ENCODE peak calls at places on chromosomes 3 and 15, in seven cellular contexts. One of them, this sample, is unnamed.

GRCh38 chr3:30308131-30308530 is 298.3 kb upstream of the TGFBR2 start:
- DNase-seq in endodermal cell: no peak
- DNase-seq in psoas muscle: no peak
- DNase-seq in sigmoid colon: no peak
- DNase-seq in heart left ventricle: no peak
- DNase-seq in uterus: no peak
- DNase-seq in A549: no peak
- DNase-seq in this sample: no peak

GRCh38 chr3:189355481-189356201 is 183.9 kb downstream of the TPRG1 start:
- DNase-seq in endodermal cell: peak
- DNase-seq in psoas muscle: no peak
- DNase-seq in sigmoid colon: no peak
- DNase-seq in heart left ventricle: no peak
- DNase-seq in uterus: no peak
- DNase-seq in A549: peak
- DNase-seq in this sample: peak

GRCh38 chr15:69903476-69904295 is 194.0 kb downstream of the TLE3 start:
- DNase-seq in endodermal cell: no peak
- DNase-seq in psoas muscle: no peak
- DNase-seq in sigmoid colon: no peak
- DNase-seq in heart left ventricle: no peak
- DNase-seq in uterus: no peak
- DNase-seq in A549: no peak
- DNase-seq in this sample: no peak

GRCh38 chr3:68771683-68772082 is 160.7 kb downstream of the TAFA4 start:
- DNase-seq in endodermal cell: no peak
- DNase-seq in psoas muscle: no peak
- DNase-seq in sigmoid colon: no peak
- DNase-seq in heart left ventricle: no peak
- DNase-seq in uterus: no peak
- DNase-seq in A549: no peak
- DNase-seq in this sample: no peak

GRCh38 chr15:89910891-89911626 is 1.7 kb downstream of the ARPIN start:
- DNase-seq in endodermal cell: no peak
- DNase-seq in psoas muscle: no peak
- DNase-seq in sigmoid colon: no peak
- DNase-seq in heart left ventricle: no peak
- DNase-seq in uterus: no peak
- DNase-seq in A549: no peak
- DNase-seq in this sample: peak

GRCh38 chr3:192869131-192870027 is 48.3 kb downstream of the MB21D2 start:
- DNase-seq in endodermal cell: no peak
- DNase-seq in psoas muscle: peak
- DNase-seq in sigmoid colon: peak
- DNase-seq in heart left ventricle: peak
- DNase-seq in uterus: peak
- DNase-seq in A549: no peak
- DNase-seq in this sample: no peak

GRCh38 chr15:37485056-37485455 is 384.7 kb upstream of the MEIS2 start:
- DNase-seq in endodermal cell: no peak
- DNase-seq in psoas muscle: no peak
- DNase-seq in sigmoid colon: no peak
- DNase-seq in heart left ventricle: no peak
- DNase-seq in uterus: no peak
- DNase-seq in A549: no peak
- DNase-seq in this sample: no peak

GRCh38 chr3:8658326-8659212 is 14.0 kb upstream of the SSUH2 start:
- DNase-seq in endodermal cell: peak
- DNase-seq in psoas muscle: peak
- DNase-seq in sigmoid colon: no peak
- DNase-seq in heart left ventricle: peak
- DNase-seq in uterus: peak
- DNase-seq in A549: peak
- DNase-seq in this sample: peak

GRCh38 chr15:100902436-100903190 is 16.5 kb upstream of the LRRK1 start:
- DNase-seq in endodermal cell: peak
- DNase-seq in psoas muscle: peak
- DNase-seq in sigmoid colon: peak
- DNase-seq in heart left ventricle: peak
- DNase-seq in uterus: peak
- DNase-seq in A549: no peak
- DNase-seq in this sample: peak

GRCh38 chr15:53808058-53808703 is 48.7 kb upstream of the WDR72 start:
- DNase-seq in endodermal cell: no peak
- DNase-seq in psoas muscle: no peak
- DNase-seq in sigmoid colon: no peak
- DNase-seq in heart left ventricle: no peak
- DNase-seq in uterus: no peak
- DNase-seq in A549: no peak
- DNase-seq in this sample: no peak

GRCh38 chr3:141294848-141295247 is 63.2 kb downstream of the PXYLP1 start:
- DNase-seq in endodermal cell: no peak
- DNase-seq in psoas muscle: no peak
- DNase-seq in sigmoid colon: no peak
- DNase-seq in heart left ventricle: no peak
- DNase-seq in uterus: no peak
- DNase-seq in A549: peak
- DNase-seq in this sample: no peak

GRCh38 chr15:40323239-40323952 is at the start of gene INAFM2:
- DNase-seq in endodermal cell: peak
- DNase-seq in psoas muscle: peak
- DNase-seq in sigmoid colon: peak
- DNase-seq in heart left ventricle: peak
- DNase-seq in uterus: peak
- DNase-seq in A549: peak
- DNase-seq in this sample: peak

GRCh38 chr3:9966841-9967240 is 14.6 kb upstream of the PRRT3 start:
- DNase-seq in endodermal cell: no peak
- DNase-seq in psoas muscle: no peak
- DNase-seq in sigmoid colon: no peak
- DNase-seq in heart left ventricle: no peak
- DNase-seq in uterus: no peak
- DNase-seq in A549: no peak
- DNase-seq in this sample: no peak

GRCh38 chr3:95705786-95706418 is 1108.5 kb upstream of the EPHA6 start:
- DNase-seq in endodermal cell: no peak
- DNase-seq in psoas muscle: no peak
- DNase-seq in sigmoid colon: no peak
- DNase-seq in heart left ventricle: no peak
- DNase-seq in uterus: no peak
- DNase-seq in A549: peak
- DNase-seq in this sample: no peak

GRCh38 chr3:176931991-176932390 is 265.3 kb downstream of the TBL1XR1 start:
- DNase-seq in endodermal cell: no peak
- DNase-seq in psoas muscle: no peak
- DNase-seq in sigmoid colon: no peak
- DNase-seq in heart left ventricle: no peak
- DNase-seq in uterus: no peak
- DNase-seq in A549: no peak
- DNase-seq in this sample: no peak

GRCh38 chr3:46422617-46423016 is 15.6 kb downstream of the CCRL2 start:
- DNase-seq in endodermal cell: no peak
- DNase-seq in psoas muscle: no peak
- DNase-seq in sigmoid colon: no peak
- DNase-seq in heart left ventricle: no peak
- DNase-seq in uterus: no peak
- DNase-seq in A549: no peak
- DNase-seq in this sample: peak

GRCh38 chr3:112143251-112143650 is 10.2 kb upstream of the GCSAM start:
- DNase-seq in endodermal cell: no peak
- DNase-seq in psoas muscle: no peak
- DNase-seq in sigmoid colon: no peak
- DNase-seq in heart left ventricle: no peak
- DNase-seq in uterus: no peak
- DNase-seq in A549: no peak
- DNase-seq in this sample: no peak

GRCh38 chr3:186888569-186888968 is 41.8 kb upstream of the ST6GAL1 start:
- DNase-seq in endodermal cell: no peak
- DNase-seq in psoas muscle: no peak
- DNase-seq in sigmoid colon: no peak
- DNase-seq in heart left ventricle: peak
- DNase-seq in uterus: no peak
- DNase-seq in A549: no peak
- DNase-seq in this sample: no peak

GRCh38 chr3:15215996-15216395 is 9.9 kb downstream of the CAPN7 start:
- DNase-seq in endodermal cell: no peak
- DNase-seq in psoas muscle: no peak
- DNase-seq in sigmoid colon: no peak
- DNase-seq in heart left ventricle: no peak
- DNase-seq in uterus: no peak
- DNase-seq in A549: no peak
- DNase-seq in this sample: no peak

GRCh38 chr15:58066042-58066867 is 744 bp upstream of the ALDH1A2 start:
- DNase-seq in endodermal cell: peak
- DNase-seq in psoas muscle: peak
- DNase-seq in sigmoid colon: peak
- DNase-seq in heart left ventricle: peak
- DNase-seq in uterus: peak
- DNase-seq in A549: peak
- DNase-seq in this sample: peak

GRCh38 chr3:71087109-71088018 is 496.2 kb downstream of the FOXP1 start:
- DNase-seq in endodermal cell: no peak
- DNase-seq in psoas muscle: no peak
- DNase-seq in sigmoid colon: no peak
- DNase-seq in heart left ventricle: no peak
- DNase-seq in uterus: no peak
- DNase-seq in A549: peak
- DNase-seq in this sample: no peak

GRCh38 chr3:87788516-87788915 is 270.3 kb downstream of the CGGBP1 start:
- DNase-seq in endodermal cell: no peak
- DNase-seq in psoas muscle: no peak
- DNase-seq in sigmoid colon: no peak
- DNase-seq in heart left ventricle: no peak
- DNase-seq in uterus: no peak
- DNase-seq in A549: no peak
- DNase-seq in this sample: no peak

GRCh38 chr15:72493220-72493619 is 19.1 kb downstream of the ARIH1 start:
- DNase-seq in endodermal cell: no peak
- DNase-seq in psoas muscle: no peak
- DNase-seq in sigmoid colon: no peak
- DNase-seq in heart left ventricle: no peak
- DNase-seq in uterus: no peak
- DNase-seq in A549: no peak
- DNase-seq in this sample: no peak

GRCh38 chr3:46707601-46708011 is 6.4 kb downstream of the TMIE start:
- DNase-seq in endodermal cell: no peak
- DNase-seq in psoas muscle: peak
- DNase-seq in sigmoid colon: peak
- DNase-seq in heart left ventricle: peak
- DNase-seq in uterus: peak
- DNase-seq in A549: no peak
- DNase-seq in this sample: peak

GRCh38 chr3:129313415-129313982 is 34.8 kb downstream of the HMCES start:
- DNase-seq in endodermal cell: peak
- DNase-seq in psoas muscle: peak
- DNase-seq in sigmoid colon: no peak
- DNase-seq in heart left ventricle: no peak
- DNase-seq in uterus: no peak
- DNase-seq in A549: no peak
- DNase-seq in this sample: no peak
- H3K27ac ChIP-seq in endodermal cell: no peak
- H3K27ac ChIP-seq in psoas muscle: peak
- H3K27ac ChIP-seq in sigmoid colon: peak
- H3K27ac ChIP-seq in heart left ventricle: no peak
- H3K27ac ChIP-seq in uterus: peak
- H3K27ac ChIP-seq in A549: no peak
- H3K27ac ChIP-seq in this sample: peak

DNA sequence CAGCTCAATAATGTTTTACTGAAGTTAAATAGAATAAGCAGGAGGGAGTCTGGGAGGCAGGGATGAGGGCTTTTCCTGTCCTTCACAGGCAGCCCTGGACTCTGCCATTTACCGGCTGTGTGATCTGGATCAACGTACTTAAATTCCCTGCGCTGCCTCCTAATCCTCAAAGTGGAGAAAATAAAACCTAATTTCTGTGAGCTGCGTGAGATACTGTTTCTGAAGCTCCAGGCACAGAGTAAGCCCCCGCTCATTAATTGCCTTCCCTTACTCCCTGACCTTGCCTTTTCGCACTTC is 278 bp upstream of the PDIA5 start:
- DNase-seq in endodermal cell: no peak
- DNase-seq in psoas muscle: no peak
- DNase-seq in sigmoid colon: no peak
- DNase-seq in heart left ventricle: no peak
- DNase-seq in uterus: no peak
- DNase-seq in A549: no peak
- DNase-seq in this sample: no peak
- H3K4me3 ChIP-seq in endodermal cell: peak
- H3K4me3 ChIP-seq in psoas muscle: peak
- H3K4me3 ChIP-seq in sigmoid colon: peak
- H3K4me3 ChIP-seq in heart left ventricle: peak
- H3K4me3 ChIP-seq in uterus: peak
- H3K4me3 ChIP-seq in A549: peak
- H3K4me3 ChIP-seq in this sample: peak

DNA sequence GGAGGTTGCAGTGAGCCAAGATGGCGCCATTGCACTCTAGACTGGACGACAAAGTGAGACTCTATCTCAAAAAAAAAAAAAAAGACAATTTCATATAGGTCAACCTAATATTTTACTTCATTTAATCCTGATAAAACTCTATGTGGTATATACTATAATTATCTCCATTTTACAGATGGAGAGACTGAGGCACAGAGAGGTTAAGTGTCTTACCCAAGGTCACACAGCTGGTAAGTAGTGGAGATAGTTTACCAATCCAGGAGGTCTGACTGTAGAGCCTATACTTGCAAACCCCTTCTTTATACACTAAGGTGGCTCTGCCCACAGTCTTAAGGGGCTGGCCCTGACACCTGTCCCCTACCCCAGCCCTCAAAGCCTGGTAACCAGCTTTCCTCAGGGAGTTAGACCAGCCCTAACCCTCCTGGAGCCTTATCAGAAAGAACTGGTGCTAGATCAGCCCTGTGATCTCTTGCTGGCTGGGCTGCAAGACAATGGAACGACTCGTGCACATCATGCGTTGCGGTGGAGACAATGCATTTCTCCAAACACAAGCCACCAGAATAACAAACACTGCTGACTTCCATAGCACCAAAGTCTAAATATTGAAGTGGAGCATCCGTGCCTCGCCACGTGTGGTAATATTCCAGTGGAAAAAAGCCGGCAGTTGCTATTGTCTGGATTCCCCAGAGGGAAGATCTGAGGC is 60.0 kb upstream of the SMAD3 start:
- DNase-seq in endodermal cell: no peak
- DNase-seq in psoas muscle: no peak
- DNase-seq in sigmoid colon: no peak
- DNase-seq in heart left ventricle: no peak
- DNase-seq in uterus: no peak
- DNase-seq in A549: no peak
- DNase-seq in this sample: no peak
- H3K27ac ChIP-seq in endodermal cell: no peak
- H3K27ac ChIP-seq in psoas muscle: no peak
- H3K27ac ChIP-seq in sigmoid colon: no peak
- H3K27ac ChIP-seq in heart left ventricle: no peak
- H3K27ac ChIP-seq in uterus: no peak
- H3K27ac ChIP-seq in A549: no peak
- H3K27ac ChIP-seq in this sample: no peak

DNA sequence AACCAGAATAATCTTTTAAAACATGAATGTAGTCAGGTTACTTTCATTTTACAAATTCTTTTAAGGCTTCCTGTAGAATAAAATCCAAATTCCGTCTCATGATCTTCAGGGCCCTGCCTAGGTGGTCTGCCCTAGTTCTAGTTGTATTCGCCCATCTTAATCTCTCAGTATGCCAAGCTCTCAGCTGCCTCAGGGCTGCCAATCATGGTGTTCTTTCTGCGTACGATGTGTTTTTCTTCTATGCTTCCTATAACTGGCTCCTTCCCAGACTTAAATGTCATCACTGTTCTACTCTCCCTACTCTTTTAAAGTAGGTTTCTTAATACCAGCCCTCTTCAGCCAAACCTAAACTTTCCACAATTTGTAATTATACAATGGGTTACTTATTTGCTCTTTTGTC is 107.4 kb downstream of the GREM1 start:
- DNase-seq in endodermal cell: no peak
- DNase-seq in psoas muscle: no peak
- DNase-seq in sigmoid colon: no peak
- DNase-seq in heart left ventricle: no peak
- DNase-seq in uterus: no peak
- DNase-seq in A549: no peak
- DNase-seq in this sample: no peak
- H3K4me3 ChIP-seq in endodermal cell: no peak
- H3K4me3 ChIP-seq in psoas muscle: no peak
- H3K4me3 ChIP-seq in sigmoid colon: no peak
- H3K4me3 ChIP-seq in heart left ventricle: no peak
- H3K4me3 ChIP-seq in uterus: no peak
- H3K4me3 ChIP-seq in A549: no peak
- H3K4me3 ChIP-seq in this sample: no peak